ENCODE peak calls at places on chromosome 4, in seven cellular contexts. L, A, U, R, E, B and V are unnamed samples.

GRCh38 chr4:52250124-52250523 is 199.0 kb downstream of the SPATA18 start:
- DNase-seq in L (no peak), A (peak; percentile 76), U (no peak), R (no peak), E (peak; percentile 70), B (peak; percentile 31), V (peak; percentile 51)

GRCh38 chr4:89434364-89434988 is 126.9 kb upstream of the GPRIN3 start:
- DNase-seq in L (no peak), A (no peak), U (no peak), R (peak; percentile 53), E (no peak), B (no peak), V (no peak)

GRCh38 chr4:155001229-155001628 is 207.2 kb upstream of the NPY2R start:
- DNase-seq in L (no peak), A (no peak), U (no peak), R (no peak), E (no peak), B (no peak), V (no peak)

GRCh38 chr4:992297-993110 is 700 bp downstream of the SLC26A1 start:
- DNase-seq in L (peak; percentile 69), A (no peak), U (peak; percentile 90), R (no peak), E (peak; percentile 60), B (no peak), V (no peak)

GRCh38 chr4:176319237-176319703 is 496 bp upstream of the SPCS3 start:
- DNase-seq in L (no peak), A (no peak), U (no peak), R (no peak), E (no peak), B (no peak), V (no peak)

GRCh38 chr4:41258783-41259182 is 2.1 kb downstream of the UCHL1 start:
- DNase-seq in L (no peak), A (no peak), U (no peak), R (peak; percentile 39), E (peak; percentile 48), B (no peak), V (no peak)

GRCh38 chr4:138164218-138164617 is 77.9 kb downstream of the SLC7A11 start:
- DNase-seq in L (no peak), A (no peak), U (no peak), R (no peak), E (no peak), B (no peak), V (no peak)

GRCh38 chr4:6224725-6225124 is 24.4 kb upstream of the JAKMIP1 start:
- DNase-seq in L (no peak), A (no peak), U (no peak), R (no peak), E (no peak), B (no peak), V (no peak)

GRCh38 chr4:544386-545105 is 31.5 kb downstream of the TMEM271 start:
- DNase-seq in L (no peak), A (no peak), U (no peak), R (no peak), E (no peak), B (no peak), V (no peak)

GRCh38 chr4:14308229-14308651 is 680.7 kb upstream of the BOD1L1 start:
- DNase-seq in L (peak; percentile 45), A (no peak), U (no peak), R (no peak), E (no peak), B (no peak), V (no peak)

GRCh38 chr4:107862658-107863057 is 37.9 kb downstream of the SGMS2 start:
- DNase-seq in L (peak; percentile 25), A (peak; percentile 23), U (no peak), R (no peak), E (no peak), B (no peak), V (no peak)

GRCh38 chr4:176883681-176884418 is 91.1 kb upstream of the VEGFC start:
- DNase-seq in L (no peak), A (no peak), U (no peak), R (no peak), E (no peak), B (no peak), V (no peak)

GRCh38 chr4:158541506-158541905 is 19.8 kb downstream of the RXFP1 start:
- DNase-seq in L (no peak), A (no peak), U (no peak), R (no peak), E (no peak), B (no peak), V (no peak)

GRCh38 chr4:150305995-150306394 is 227.8 kb downstream of the DCLK2 start:
- DNase-seq in L (no peak), A (no peak), U (no peak), R (no peak), E (no peak), B (no peak), V (no peak)

GRCh38 chr4:173696551-173696950 is 166.5 kb upstream of the HAND2 start:
- DNase-seq in L (no peak), A (no peak), U (no peak), R (no peak), E (no peak), B (no peak), V (no peak)

GRCh38 chr4:146585761-146586333 is 52.8 kb upstream of the POU4F2 start:
- DNase-seq in L (no peak), A (no peak), U (no peak), R (no peak), E (no peak), B (peak; percentile 2), V (no peak)

GRCh38 chr4:119939066-119939995 is 127.3 kb downstream of the MAD2L1 start:
- DNase-seq in L (no peak), A (no peak), U (no peak), R (no peak), E (no peak), B (no peak), V (no peak)

GRCh38 chr4:184190711-184191110 is 27.0 kb downstream of the ENPP6 start:
- DNase-seq in L (no peak), A (no peak), U (no peak), R (no peak), E (no peak), B (no peak), V (no peak)

GRCh38 chr4:76216521-76216920 is 2.9 kb upstream of the SCARB2 start:
- DNase-seq in L (no peak), A (no peak), U (no peak), R (no peak), E (no peak), B (no peak), V (no peak)
- H3K4me1 ChIP-seq in L (peaks cover 2% of the 10 kb centered on the region), A (no peaks in the 10 kb centered on the region), U (peaks cover 70% of the 10 kb centered on the region), R (peaks cover 23% of the 10 kb centered on the region), E (peaks cover 7% of the 10 kb centered on the region), B (peaks cover 66% of the 10 kb centered on the region), V (peaks cover 61% of the 10 kb centered on the region)

GRCh38 chr4:169208516-169208915 is 62.2 kb downstream of the SH3RF1 start:
- DNase-seq in L (no peak), A (no peak), U (no peak), R (no peak), E (no peak), B (no peak), V (no peak)

GRCh38 chr4:169207436-169208089 is 63.2 kb downstream of the SH3RF1 start:
- DNase-seq in L (no peak), A (no peak), U (no peak), R (no peak), E (no peak), B (no peak), V (no peak)

GRCh38 chr4:169209388-169209883 is 61.3 kb downstream of the SH3RF1 start:
- DNase-seq in L (no peak), A (no peak), U (no peak), R (no peak), E (no peak), B (no peak), V (no peak)

GRCh38 chr4:169210516-169211108 is 60.1 kb downstream of the SH3RF1 start:
- DNase-seq in L (no peak), A (no peak), U (no peak), R (no peak), E (no peak), B (no peak), V (no peak)

GRCh38 chr4:169208090-169208455 is 62.7 kb downstream of the SH3RF1 start:
- DNase-seq in L (no peak), A (no peak), U (no peak), R (no peak), E (no peak), B (no peak), V (no peak)
- H3K4me1 ChIP-seq in L (no peaks in the 10 kb centered on the region), A (no peaks in the 10 kb centered on the region), U (peaks cover 13% of the 10 kb centered on the region), R (peaks cover 3% of the 10 kb centered on the region), E (peaks cover 2% of the 10 kb centered on the region), B (peaks cover 12% of the 10 kb centered on the region), V (peaks cover 8% of the 10 kb centered on the region)

GRCh38 chr4:15742637-15743036 is 35.5 kb upstream of the CD38 start:
- DNase-seq in L (no peak), A (no peak), U (no peak), R (no peak), E (no peak), B (no peak), V (no peak)
- H3K4me1 ChIP-seq in L (no peaks in the 10 kb centered on the region), A (no peaks in the 10 kb centered on the region), U (no peaks in the 10 kb centered on the region), R (no peaks in the 10 kb centered on the region), E (no peaks in the 10 kb centered on the region), B (no peaks in the 10 kb centered on the region), V (peaks cover 3% of the 10 kb centered on the region)

DNA sequence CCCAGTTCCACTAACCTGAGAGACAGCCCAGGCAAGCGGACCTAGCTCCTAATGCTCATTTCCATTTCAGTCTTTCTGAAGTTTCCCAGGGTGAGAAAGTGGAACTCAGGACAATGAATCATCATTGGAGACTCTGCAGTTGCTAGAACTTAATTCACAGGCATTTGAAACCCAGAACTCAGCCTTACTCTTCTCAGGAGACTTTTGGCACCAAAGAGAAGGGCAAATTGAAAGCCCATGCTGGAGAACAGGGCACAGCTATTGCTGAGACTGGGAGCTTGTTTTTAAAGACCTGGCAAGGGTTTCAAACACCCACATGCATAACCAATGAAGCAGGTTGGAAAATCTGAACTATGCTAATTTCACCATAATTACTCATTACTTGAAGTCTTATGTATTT is 36.0 kb downstream of the BST1 start:
- DNase-seq in L (no peak), A (no peak), U (no peak), R (no peak), E (no peak), B (no peak), V (no peak)
- H3K4me1 ChIP-seq in L (no peaks in the 10 kb centered on the region), A (no peaks in the 10 kb centered on the region), U (no peaks in the 10 kb centered on the region), R (no peaks in the 10 kb centered on the region), E (no peaks in the 10 kb centered on the region), B (no peaks in the 10 kb centered on the region), V (peaks cover 3% of the 10 kb centered on the region)